ENCODE peak calls at places on chromosomes 16 and 17, in five cellular contexts. L is PC-3; F is left ventricle myocardium inferior; C is GM23248; U is stimulated activated CD8-positive, alpha-beta memory T cell treated with anti-CD3 and anti-CD28 coated beads, Interleukin-4, amount 100 ng/mL, for 48 hours. D is an unnamed sample.

GRCh38 chr17:79982986-79983385 is 52.7 kb downstream of the TBC1D16 start:
- DNase-seq in L (no peak), F (no peak), C (no peak), U (no peak), D (no peak)

GRCh38 chr16:85552980-85553435 is 60.1 kb upstream of the GSE1 start:
- DNase-seq in L (no peak), F (no peak), C (no peak), U (no peak), D (no peak)

GRCh38 chr16:20956319-20956718 is 55.7 kb downstream of the LYRM1 start:
- DNase-seq in L (peak), F (no peak), C (peak), U (no peak), D (no peak)

GRCh38 chr17:31788956-31789355 is 70.1 kb downstream of the COPRS start:
- DNase-seq in L (no peak), F (no peak), C (peak), U (no peak), D (no peak)

GRCh38 chr17:4772235-4772613 is 538 bp downstream of the TM4SF5 start:
- DNase-seq in L (no peak), F (no peak), C (no peak), U (no peak), D (no peak)

GRCh38 chr17:29569245-29569950 is 897 bp downstream of the TP53I13 start:
- DNase-seq in L (peak), F (no peak), C (peak), U (peak), D (no peak)

GRCh38 chr16:11571549-11571948 is 15.2 kb downstream of the LITAF start:
- DNase-seq in L (no peak), F (no peak), C (no peak), U (no peak), D (no peak)

GRCh38 chr16:47197536-47198179 is 53.9 kb upstream of the NETO2 start:
- DNase-seq in L (no peak), F (peak), C (peak), U (no peak), D (no peak)

GRCh38 chr17:60355663-60356594 is 36.0 kb downstream of the USP32 start:
- DNase-seq in L (peak), F (no peak), C (no peak), U (no peak), D (no peak)

GRCh38 chr16:4373909-4374742 is 2.5 kb downstream of the VASN start:
- DNase-seq in L (peak), F (peak), C (peak), U (no peak), D (no peak)

GRCh38 chr17:6453279-6454024 is 9.2 kb downstream of the PIMREG start:
- DNase-seq in L (no peak), F (no peak), C (no peak), U (no peak), D (no peak)

GRCh38 chr17:45852535-45853297 is 8.0 kb downstream of the SPPL2C start:
- DNase-seq in L (peak), F (no peak), C (peak), U (peak), D (peak)

GRCh38 chr16:73049051-73049910 is 1.4 kb upstream of the ZFHX3 start:
- DNase-seq in L (no peak), F (no peak), C (no peak), U (no peak), D (no peak)

GRCh38 chr17:77849203-77849602 is 109.3 kb upstream of the TNRC6C start:
- DNase-seq in L (no peak), F (no peak), C (no peak), U (no peak), D (no peak)

GRCh38 chr17:63078707-63079106 is 112.7 kb downstream of the TANC2 start:
- DNase-seq in L (no peak), F (no peak), C (no peak), U (no peak), D (no peak)

GRCh38 chr17:50169121-50169764 is 3.4 kb downstream of the SGCA start:
- DNase-seq in L (peak), F (no peak), C (peak), U (peak), D (peak)

GRCh38 chr17:73474370-73474988 is 162.7 kb upstream of the CDC42EP4 start:
- DNase-seq in L (peak), F (peak), C (peak), U (peak), D (peak)

GRCh38 chr17:72397687-72398086 is 276.9 kb downstream of the SOX9 start:
- DNase-seq in L (peak), F (no peak), C (peak), U (no peak), D (no peak)

GRCh38 chr16:89811321-89811720 is 5.1 kb downstream of the FANCA start:
- DNase-seq in L (no peak), F (no peak), C (no peak), U (no peak), D (no peak)

GRCh38 chr17:7971651-7972050 is 30.8 kb upstream of the GUCY2D start:
- DNase-seq in L (no peak), F (no peak), C (no peak), U (no peak), D (no peak)

GRCh38 chr17:31266042-31266441 is 31.0 kb downstream of the OMG start:
- DNase-seq in L (no peak), F (no peak), C (no peak), U (no peak), D (peak)

GRCh38 chr17:16352838-16353701 is at the start of gene CENPV:
- DNase-seq in L (no peak), F (peak), C (peak), U (peak), D (peak)

GRCh38 chr17:9974460-9975381 is 69.7 kb upstream of the RCVRN start:
- DNase-seq in L (no peak), F (no peak), C (no peak), U (no peak), D (no peak)

GRCh38 chr16:29815032-29815721 is 775 bp upstream of the PAGR1 start:
- DNase-seq in L (no peak), F (peak), C (peak), U (peak), D (no peak)

GRCh38 chr17:1673041-1673790 is 11.5 kb downstream of the PRPF8 start:
- DNase-seq in L (no peak), F (no peak), C (no peak), U (no peak), D (no peak)

GRCh38 chr16:9016824-9017223 is 53.1 kb upstream of the USP7 start:
- DNase-seq in L (no peak), F (no peak), C (no peak), U (no peak), D (no peak)

GRCh38 chr16:81478876-81479496 is 34.4 kb downstream of the CMIP start:
- DNase-seq in L (no peak), F (peak), C (no peak), U (no peak), D (no peak)

GRCh38 chr17:42647778-42648177 is 11.3 kb upstream of the TUBG2 start:
- DNase-seq in L (no peak), F (no peak), C (no peak), U (no peak), D (no peak)

GRCh38 chr17:80730739-80731138 is 186.1 kb downstream of the RPTOR start:
- DNase-seq in L (no peak), F (no peak), C (no peak), U (no peak), D (no peak)

GRCh38 chr16:75532142-75532765 is 3.7 kb downstream of the CHST5 start:
- DNase-seq in L (no peak), F (no peak), C (no peak), U (no peak), D (no peak)

GRCh38 chr17:82449883-82450356 is 632 bp downstream of the CYBC1 start:
- DNase-seq in L (no peak), F (no peak), C (peak), U (peak), D (no peak)

GRCh38 chr16:3171855-3172593 is 16.0 kb upstream of the OR1F1 start:
- DNase-seq in L (no peak), F (no peak), C (peak), U (peak), D (no peak)

GRCh38 chr17:81127133-81127455 is 38.2 kb upstream of the PVALEF start:
- DNase-seq in L (no peak), F (no peak), C (no peak), U (no peak), D (no peak)

GRCh38 chr16:54123766-54124165 is 162.8 kb downstream of the IRX3 start:
- DNase-seq in L (no peak), F (no peak), C (no peak), U (no peak), D (no peak)

GRCh38 chr17:41679740-41680425 is 8.8 kb upstream of the EIF1 start:
- DNase-seq in L (no peak), F (no peak), C (no peak), U (no peak), D (no peak)

D was measured in HT-29.